ENCODE peak calls at places on chromosomes 2 and 18, in five cellular contexts. W is NCI-H748 treated with DMSO at 0.1 percent for 48 hours; Z is NCI-H446 treated with DMSO at 0.1 percent for 48 hours; T is stimulated activated CD4-positive, alpha-beta T cell treated with anti-CD3 and anti-CD28 coated beads, Interleukin-12 subunit alpha, Interleukin-12 subunit beta, amount 100 ng/mL, for 4 hours; E is stomach. D is an unnamed sample.

GRCh38 chr2:176075476-176075875 is 8.3 kb downstream of the EVX2 start:
- DNase-seq in E (no peak), W (no peak), T (no peak), Z (no peak), D (no peak)

GRCh38 chr2:27150639-27151230 is 1.9 kb downstream of the TCF23 start:
- DNase-seq in T (no peak), E (no peak), W (no peak), Z (no peak), D (no peak)

GRCh38 chr2:202178342-202178958 is 59.9 kb downstream of the SUMO1 start:
- DNase-seq in Z (peak), W (peak), E (peak), T (peak), D (peak)

GRCh38 chr18:48607049-48607984 is 68.5 kb downstream of the CTIF start:
- DNase-seq in Z (no peak), T (no peak), E (no peak), W (no peak), D (no peak)

GRCh38 chr2:43539991-43540860 is 55.6 kb downstream of the THADA start:
- DNase-seq in Z (no peak), E (peak), T (no peak), W (no peak), D (peak)

GRCh38 chr18:67354091-67354490 is 162.4 kb downstream of the DSEL start:
- DNase-seq in W (no peak), Z (no peak), E (no peak), T (no peak), D (no peak)

GRCh38 chr2:127176371-127177311 is 43.5 kb downstream of the CYP27C1 start:
- DNase-seq in W (no peak), Z (no peak), E (peak), T (no peak), D (no peak)

GRCh38 chr2:191636235-191636543 is 41.7 kb upstream of the NABP1 start:
- DNase-seq in E (no peak), Z (no peak), T (no peak), W (no peak), D (no peak)

GRCh38 chr18:21300616-21301200 is 58.7 kb downstream of the GREB1L start:
- DNase-seq in Z (no peak), T (no peak), W (no peak), E (no peak), D (no peak)

GRCh38 chr2:149401007-149401406 is 70.6 kb downstream of the LYPD6 start:
- DNase-seq in T (no peak), W (no peak), Z (no peak), E (no peak), D (no peak)

GRCh38 chr2:127170452-127171197 is 49.5 kb downstream of the CYP27C1 start:
- DNase-seq in T (no peak), W (no peak), E (no peak), Z (no peak), D (peak)

GRCh38 chr2:130755234-130756040 is at the start of gene AMER3:
- DNase-seq in Z (no peak), W (peak), E (no peak), T (no peak), D (no peak)

GRCh38 chr2:104447831-104448434 is 406.0 kb upstream of the POU3F3 start:
- DNase-seq in E (no peak), T (no peak), W (no peak), Z (no peak), D (no peak)

GRCh38 chr2:107712857-107713256 is 113.8 kb upstream of the RGPD4 start:
- DNase-seq in Z (no peak), T (no peak), W (no peak), E (no peak), D (no peak)

GRCh38 chr2:185583058-185583816 is 155.4 kb upstream of the FSIP2 start:
- DNase-seq in E (no peak), T (no peak), Z (peak), W (no peak), D (no peak)